ENCODE peak calls at places on chromosomes 13 and 19, in seven cellular contexts. B is suprapubic skin, A is RWPE1, O is glutamatergic neuron, D is endothelial cell of umbilical vein, N is choroid plexus epithelial cell, G is Caco-2. V is an unnamed sample.

GRCh38 chr19:1853295-1854031 is 5.2 kb upstream of the REXO1 start:
- DNase-seq in B (peak), A (peak), O (peak), D (peak), N (peak), G (peak), V (no peak)

GRCh38 chr13:106348032-106348431 is 187.4 kb downstream of the EFNB2 start:
- DNase-seq in B (no peak), A (peak), O (no peak), D (peak), N (peak), G (no peak), V (no peak)

GRCh38 chr19:11267316-11268085 is 5.2 kb upstream of the DOCK6 start:
- DNase-seq in B (no peak), A (no peak), O (no peak), D (no peak), N (no peak), G (no peak), V (no peak)

GRCh38 chr13:113906566-113906965 is 42.7 kb upstream of the GAS6 start:
- DNase-seq in B (no peak), A (no peak), O (no peak), D (no peak), N (no peak), G (no peak), V (no peak)

GRCh38 chr13:76854894-76855293 is 31.3 kb downstream of the KCTD12 start:
- DNase-seq in B (no peak), A (peak), O (no peak), D (no peak), N (peak), G (no peak), V (no peak)

GRCh38 chr19:1265611-1266115 is 3.5 kb upstream of the CIRBP start:
- DNase-seq in B (peak), A (peak), O (peak), D (peak), N (peak), G (peak), V (no peak)

GRCh38 chr13:40688781-40689180 is 22.3 kb upstream of the FOXO1 start:
- DNase-seq in B (no peak), A (no peak), O (no peak), D (no peak), N (no peak), G (no peak), V (no peak)

GRCh38 chr13:18235172-18235571 is 946.5 kb downstream of the TUBA3C start:
- DNase-seq in B (no peak), A (no peak), O (no peak), D (no peak), N (no peak), G (no peak), V (no peak)

GRCh38 chr19:18396471-18397241 is 766 bp downstream of the LRRC25 start:
- DNase-seq in B (no peak), A (no peak), O (no peak), D (no peak), N (no peak), G (no peak), V (no peak)

GRCh38 chr19:5913739-5914357 is at the start of gene CAPS:
- DNase-seq in B (no peak), A (peak), O (no peak), D (no peak), N (peak), G (no peak), V (no peak)

GRCh38 chr13:73000027-73000674 is 58.7 kb upstream of the KLF5 start:
- DNase-seq in B (no peak), A (no peak), O (no peak), D (peak), N (peak), G (no peak), V (no peak)

GRCh38 chr19:24101459-24102122 is 14.6 kb downstream of the ZNF254 start:
- DNase-seq in B (no peak), A (no peak), O (no peak), D (no peak), N (peak), G (no peak), V (no peak)

GRCh38 chr13:112453207-112453829 is 77.2 kb downstream of the SPACA7 start:
- DNase-seq in B (no peak), A (no peak), O (no peak), D (no peak), N (no peak), G (no peak), V (no peak)

GRCh38 chr13:29111446-29111845 is 291.3 kb downstream of the MTUS2 start:
- DNase-seq in B (no peak), A (no peak), O (no peak), D (no peak), N (peak), G (no peak), V (no peak)

GRCh38 chr19:51916167-51916566 is 11.1 kb upstream of the ZNF613 start:
- DNase-seq in B (no peak), A (no peak), O (no peak), D (no peak), N (no peak), G (no peak), V (no peak)

GRCh38 chr13:40125336-40125735 is 469.9 kb downstream of the COG6 start:
- DNase-seq in B (no peak), A (no peak), O (no peak), D (no peak), N (no peak), G (no peak), V (no peak)

GRCh38 chr19:30344446-30345425 is 27.4 kb upstream of the ZNF536 start:
- DNase-seq in B (peak), A (no peak), O (no peak), D (no peak), N (no peak), G (no peak), V (no peak)

GRCh38 chr13:100646030-100646673 is 28.4 kb downstream of the TMTC4 start:
- DNase-seq in B (no peak), A (peak), O (peak), D (peak), N (peak), G (no peak), V (no peak)

GRCh38 chr19:919157-920050 is 2.3 kb downstream of the KISS1R start:
- DNase-seq in B (no peak), A (no peak), O (no peak), D (no peak), N (no peak), G (no peak), V (peak)

GRCh38 chr13:76597868-76598267 is 288.3 kb downstream of the KCTD12 start:
- DNase-seq in B (no peak), A (no peak), O (no peak), D (no peak), N (no peak), G (no peak), V (no peak)

GRCh38 chr19:45568732-45569131 is 15.9 kb downstream of the OPA3 start:
- DNase-seq in B (no peak), A (peak), O (no peak), D (peak), N (peak), G (no peak), V (peak)

GRCh38 chr19:1154731-1155351 is 19.2 kb downstream of the SBNO2 start:
- DNase-seq in B (peak), A (peak), O (no peak), D (peak), N (peak), G (no peak), V (no peak)

GRCh38 chr13:49371943-49372636 is 71.8 kb downstream of the CAB39L start:
- DNase-seq in B (no peak), A (no peak), O (no peak), D (no peak), N (peak), G (peak), V (no peak)

GRCh38 chr19:8135946-8136618 is 13.3 kb downstream of the FBN3 start:
- DNase-seq in B (no peak), A (no peak), O (no peak), D (no peak), N (no peak), G (no peak), V (peak)

GRCh38 chr13:112056739-112057433 is 10.1 kb upstream of the SOX1 start:
- DNase-seq in B (no peak), A (no peak), O (no peak), D (no peak), N (no peak), G (no peak), V (no peak)

GRCh38 chr19:16449330-16449961 is 22.3 kb downstream of the EPS15L1 start:
- DNase-seq in B (no peak), A (no peak), O (no peak), D (no peak), N (peak), G (no peak), V (no peak)

GRCh38 chr13:30410705-30411125 is 11.6 kb upstream of the UBE2L5 start:
- DNase-seq in B (no peak), A (no peak), O (no peak), D (no peak), N (no peak), G (no peak), V (no peak)

GRCh38 chr13:106610511-106610910 is 42.6 kb upstream of the ARGLU1 start:
- DNase-seq in B (no peak), A (peak), O (no peak), D (no peak), N (peak), G (no peak), V (no peak)

GRCh38 chr19:7748756-7749155 is 1.4 kb upstream of the CD209 start:
- DNase-seq in B (no peak), A (peak), O (no peak), D (peak), N (peak), G (no peak), V (no peak)

GRCh38 chr13:95708390-95708774 is 31.4 kb downstream of the DNAJC3 start:
- DNase-seq in B (no peak), A (no peak), O (no peak), D (no peak), N (no peak), G (no peak), V (no peak)

GRCh38 chr13:95707035-95707434 is 30.1 kb downstream of the DNAJC3 start:
- DNase-seq in B (no peak), A (no peak), O (no peak), D (no peak), N (no peak), G (no peak), V (no peak)

GRCh38 chr13:95706356-95706755 is 29.4 kb downstream of the DNAJC3 start:
- DNase-seq in B (no peak), A (no peak), O (no peak), D (no peak), N (no peak), G (no peak), V (no peak)

GRCh38 chr13:95707442-95708389 is 30.8 kb downstream of the DNAJC3 start:
- DNase-seq in B (no peak), A (no peak), O (no peak), D (no peak), N (no peak), G (no peak), V (no peak)

GRCh38 chr13:95704510-95704909 is 27.6 kb downstream of the DNAJC3 start:
- DNase-seq in B (no peak), A (no peak), O (no peak), D (no peak), N (no peak), G (no peak), V (no peak)
- TF ChIP-seq CTCF in B (no peak), A (no peak), O (no peak), D (peak), N (peak), G (peak), V (peak)

GRCh38 chr19:48424694-48425219 is 21.0 kb upstream of the GRWD1 start:
- DNase-seq in B (no peak), A (peak), O (no peak), D (peak), N (peak), G (no peak), V (no peak)
- TF ChIP-seq CTCF in B (no peak), A (no peak), O (no peak), D (no peak), N (no peak), G (no peak), V (no peak)

GRCh38 chr13:39016789-39017188 is 21.1 kb downstream of the PROSER1 start:
- DNase-seq in B (no peak), A (peak), O (peak), D (peak), N (peak), G (no peak), V (no peak)
- TF ChIP-seq CTCF in B (no peak), A (peak), O (peak), D (peak), N (peak), G (peak), V (peak)

GRCh38 chr19:4267101-4267900 is 11.8 kb upstream of the SHD start:
- DNase-seq in B (no peak), A (peak), O (peak), D (peak), N (peak), G (peak), V (no peak)

GRCh38 chr19:4266253-4267000 is 12.6 kb upstream of the SHD start:
- DNase-seq in B (no peak), A (no peak), O (no peak), D (no peak), N (no peak), G (no peak), V (no peak)

GRCh38 chr19:4264812-4265211 is 14.3 kb upstream of the SHD start:
- DNase-seq in B (no peak), A (no peak), O (no peak), D (no peak), N (no peak), G (no peak), V (no peak)

GRCh38 chr19:4268816-4269430 is 10.1 kb upstream of the SHD start:
- DNase-seq in B (no peak), A (no peak), O (no peak), D (no peak), N (no peak), G (no peak), V (no peak)

DNA sequence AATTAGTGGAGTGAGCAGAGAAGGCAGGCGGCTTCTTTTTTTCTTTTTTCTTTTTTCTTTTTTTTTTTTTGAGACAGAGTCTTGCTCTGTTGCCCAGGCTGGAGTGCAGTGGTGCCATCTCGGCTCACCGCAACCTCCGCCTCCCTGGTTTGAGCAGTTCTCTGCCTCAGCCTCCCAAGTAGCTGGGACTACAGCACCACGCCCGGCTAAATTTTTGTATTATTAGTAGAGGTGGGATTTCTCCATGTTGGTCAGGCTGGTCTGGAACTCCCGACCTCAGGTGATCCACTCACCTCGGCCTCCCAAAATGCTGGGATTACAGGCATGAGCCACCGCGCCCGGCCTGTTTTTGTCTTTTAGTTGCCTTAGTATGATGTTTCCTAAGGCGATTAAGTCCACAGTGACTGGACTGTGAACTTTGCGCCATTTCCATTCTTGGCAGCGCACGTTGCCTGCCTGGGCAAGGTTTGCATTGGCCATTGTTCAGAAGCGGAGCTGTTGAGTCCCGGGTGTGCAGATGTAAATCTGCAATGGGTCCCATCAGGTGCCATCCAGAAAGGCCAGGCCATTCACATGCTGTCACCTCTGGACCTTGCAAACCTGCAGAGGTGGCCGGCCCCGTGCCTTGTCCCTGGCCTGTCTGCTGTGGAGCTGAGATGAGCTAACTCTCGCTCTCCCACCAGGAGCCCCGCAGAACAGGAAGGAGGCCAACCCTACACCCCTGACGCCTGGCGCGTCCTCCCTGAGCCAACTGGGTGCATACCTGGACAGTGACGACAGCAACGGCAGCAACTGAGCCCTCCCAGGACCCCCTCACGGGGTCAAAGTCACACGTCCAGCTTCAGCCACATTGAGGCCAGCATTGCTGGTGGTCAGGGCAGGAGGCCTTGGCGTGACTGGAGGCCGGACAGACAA is 10.9 kb upstream of the SHD start:
- DNase-seq in B (no peak), A (no peak), O (no peak), D (no peak), N (no peak), G (no peak), V (no peak)
- TF ChIP-seq CTCF in B (no peak), A (no peak), O (peak), D (no peak), N (no peak), G (no peak), V (peak)

GRCh38 chr19:33216198-33216830 is 9.3 kb downstream of the SLC7A10 start:
- DNase-seq in B (no peak), A (no peak), O (no peak), D (no peak), N (no peak), G (no peak), V (no peak)
- TF ChIP-seq CTCF in B (no peak), A (no peak), O (no peak), D (no peak), N (no peak), G (no peak), V (no peak)

GRCh38 chr19:39409886-39410619 is 2.4 kb upstream of the PLEKHG2 start:
- DNase-seq in B (peak), A (no peak), O (peak), D (peak), N (no peak), G (peak), V (no peak)
- TF ChIP-seq CTCF in B (no peak), A (no peak), O (no peak), D (no peak), N (peak), G (no peak), V (no peak)